ENCODE peak calls at places on chromosomes 13 and 19, in five cellular contexts. H is transverse colon; U is mammary epithelial cell; S is CD8-positive, alpha-beta T cell; B is thyroid gland. N is an unnamed sample.
A peak's percentile ranks its signal among the peaks of the same experiment; 100 is the strongest.

GRCh38 chr13:47846886-47847285 is 154.2 kb downstream of the SUCLA2 start:
- DNase-seq in B (no peak), H (no peak), S (no peak), U (no peak), N (no peak)

GRCh38 chr19:55559684-55560083 is 14.3 kb upstream of the SBK3 start:
- DNase-seq in H (no peak), S (no peak), U (no peak), B (no peak), N (no peak)

GRCh38 chr13:60182907-60183306 is 19.2 kb upstream of the DIAPH3 start:
- DNase-seq in U (no peak), H (no peak), B (no peak), S (no peak), N (no peak)

GRCh38 chr19:14542721-14543328 is 13.4 kb downstream of the TECR start:
- DNase-seq in U (peak; percentile 64), B (no peak), S (no peak), H (no peak), N (peak; percentile 31)

GRCh38 chr13:62387642-62388041 is 972.0 kb upstream of the PCDH20 start:
- DNase-seq in B (no peak), H (no peak), S (no peak), U (no peak), N (no peak)

GRCh38 chr13:20128459-20128927 is 32.4 kb downstream of the GJA3 start:
- DNase-seq in H (peak; percentile 41), S (no peak), U (no peak), B (peak; percentile 55), N (no peak)

GRCh38 chr19:9909251-9909650 is 27.1 kb downstream of the OLFM2 start:
- DNase-seq in H (no peak), S (no peak), U (no peak), B (no peak), N (no peak)

GRCh38 chr19:38736036-38736412 is 8.2 kb downstream of the CAPN12 start:
- DNase-seq in H (peak; percentile 69), U (no peak), B (peak; percentile 78), S (peak; percentile 71), N (no peak)

GRCh38 chr13:102344410-102344809 is 57.4 kb downstream of the FGF14 start:
- DNase-seq in B (no peak), H (no peak), S (no peak), U (no peak), N (no peak)

GRCh38 chr19:610801-611505 is 21.3 kb downstream of the HCN2 start:
- DNase-seq in S (peak; percentile 82), H (peak; percentile 54), U (no peak), B (no peak), N (no peak)

GRCh38 chr19:16649734-16650133 is 10.2 kb downstream of the SMIM7 start:
- DNase-seq in U (no peak), H (no peak), B (peak; percentile 15), S (no peak), N (no peak)

GRCh38 chr19:7366701-7367420 is 18.1 kb downstream of the ARHGEF18 start:
- DNase-seq in U (peak; percentile 49), B (no peak), S (no peak), H (no peak), N (no peak)

GRCh38 chr13:20968745-20969144 is 66.2 kb upstream of the XPO4 start:
- DNase-seq in H (no peak), U (no peak), S (no peak), B (no peak), N (no peak)

GRCh38 chr13:112231451-112232083 is 144.6 kb upstream of the SPACA7 start:
- DNase-seq in B (no peak), H (no peak), S (no peak), U (no peak), N (no peak)

GRCh38 chr13:100493418-100493817 is 95.2 kb downstream of the GGACT start:
- DNase-seq in U (no peak), H (no peak), B (no peak), S (no peak), N (no peak)

GRCh38 chr13:43132228-43132627 is 108.8 kb downstream of the DNAJC15 start:
- DNase-seq in U (peak; percentile 66), S (no peak), H (peak; percentile 42), B (peak; percentile 25), N (no peak)

GRCh38 chr13:29754486-29754806 is 96.0 kb downstream of the UBL3 start:
- DNase-seq in B (no peak), S (no peak), U (no peak), H (no peak), N (no peak)

GRCh38 chr19:14114854-14115253 is 2.7 kb downstream of the PRKACA start:
- DNase-seq in S (peak; percentile 62), H (peak; percentile 71), U (no peak), B (peak; percentile 32), N (no peak)

GRCh38 chr19:40804783-40805242 is 5.8 kb downstream of the EGLN2 start:
- DNase-seq in B (no peak), U (no peak), S (peak; percentile 54), H (no peak), N (no peak)
- H3K4me3 ChIP-seq in B (no peak overlapping the region), U (no peak overlapping the region), S (no peak overlapping the region), H (no peak overlapping the region), N (no peak overlapping the region)

GRCh38 chr19:47357788-47358680 is 8.9 kb downstream of the DHX34 start:
- DNase-seq in H (no peak), S (no peak), B (no peak), U (no peak), N (no peak)
- TF ChIP-seq CTCF in H (no peak), S (no peak), B (no peak), U (peak; percentile 4), N (peak; percentile 12)

GRCh38 chr13:95059306-95059705 is 241.9 kb downstream of the ABCC4 start:
- DNase-seq in H (no peak), S (no peak), U (no peak), B (no peak), N (no peak)
- H3K27me3 ChIP-seq in H (no peaks in the 10 kb centered on the region), S (no peaks in the 10 kb centered on the region), U (no peaks in the 10 kb centered on the region), B (no peaks in the 10 kb centered on the region), N (no peaks in the 10 kb centered on the region)

GRCh38 chr19:45623984-45624383 is 15.2 kb downstream of the EML2 start:
- DNase-seq in U (no peak), B (no peak), H (no peak), S (no peak), N (no peak)
- H3K4me3 ChIP-seq in U (no peak overlapping the region), B (no peak overlapping the region), H (no peak overlapping the region), S (no peak overlapping the region), N (no peak overlapping the region)

DNA sequence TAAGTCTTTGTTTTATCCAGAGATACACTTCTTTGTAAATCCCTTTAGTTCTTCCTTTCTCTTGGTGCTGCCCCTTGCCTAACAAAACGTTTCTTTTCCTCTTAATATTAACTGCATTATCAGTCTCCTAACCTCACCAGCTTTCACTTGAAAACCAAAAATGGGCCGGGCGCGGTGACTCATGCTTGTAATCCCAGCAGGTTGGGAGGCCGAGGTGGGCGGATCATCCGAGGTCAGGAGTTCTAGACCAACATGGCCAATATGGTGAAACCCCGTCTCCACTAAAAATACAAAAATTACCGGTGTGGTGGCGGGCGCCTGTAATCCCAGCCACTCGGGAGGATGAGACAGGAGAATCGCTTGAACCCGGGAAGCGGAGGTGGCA is 329.8 kb upstream of the MIR17HG start:
- DNase-seq in S (no peak), B (peak; percentile 4), H (no peak), U (peak; percentile 2), N (no peak)
- TF ChIP-seq CTCF in S (no peak), B (no peak), H (no peak), U (no peak), N (no peak)

N was measured in BJ.